ENCODE peak calls at places on chromosomes 7 and 10, in nine cellular contexts. One of them, this sample, is unnamed.
A peak's percentile ranks its signal among the peaks of the same experiment; 100 is the strongest.

GRCh38 chr10:24777191-24777590 is 53.5 kb upstream of the ARHGAP21 start:
- DNase-seq in stomach: no peak
- DNase-seq in psoas muscle: no peak
- DNase-seq in RWPE2: no peak
- DNase-seq in HCT116: no peak
- DNase-seq in A549: no peak
- DNase-seq in endothelial cell of umbilical vein: no peak
- DNase-seq in OCI-LY7: no peak
- DNase-seq in tibial artery: no peak
- DNase-seq in this sample: no peak

GRCh38 chr7:4204530-4205165 is 477.4 kb upstream of the FOXK1 start:
- DNase-seq in RWPE2: no peak
- DNase-seq in tibial artery: no peak
- DNase-seq in stomach: no peak
- DNase-seq in psoas muscle: no peak
- DNase-seq in OCI-LY7: no peak
- DNase-seq in endothelial cell of umbilical vein: no peak
- DNase-seq in A549: no peak
- DNase-seq in HCT116: no peak
- DNase-seq in this sample: no peak

GRCh38 chr10:86221442-86222335 is 144.9 kb downstream of the GRID1 start:
- DNase-seq in endothelial cell of umbilical vein: no peak
- DNase-seq in A549: no peak
- DNase-seq in OCI-LY7: no peak
- DNase-seq in stomach: no peak
- DNase-seq in psoas muscle: no peak
- DNase-seq in RWPE2: no peak
- DNase-seq in HCT116: no peak
- DNase-seq in tibial artery: no peak
- DNase-seq in this sample: no peak

GRCh38 chr10:3683560-3683959 is 101.4 kb downstream of the KLF6 start:
- DNase-seq in RWPE2: no peak
- DNase-seq in tibial artery: no peak
- DNase-seq in OCI-LY7: no peak
- DNase-seq in endothelial cell of umbilical vein: no peak
- DNase-seq in HCT116: no peak
- DNase-seq in psoas muscle: no peak
- DNase-seq in stomach: no peak
- DNase-seq in A549: no peak
- DNase-seq in this sample: no peak

GRCh38 chr10:52598936-52599335 is 173.6 kb downstream of the MBL2 start:
- DNase-seq in A549: no peak
- DNase-seq in endothelial cell of umbilical vein: no peak
- DNase-seq in psoas muscle: no peak
- DNase-seq in stomach: no peak
- DNase-seq in RWPE2: no peak
- DNase-seq in HCT116: no peak
- DNase-seq in OCI-LY7: no peak
- DNase-seq in tibial artery: no peak
- DNase-seq in this sample: no peak

GRCh38 chr10:129466703-129467345 is at the start of gene MGMT:
- DNase-seq in HCT116: peak; percentile 15
- DNase-seq in A549: peak; percentile 40
- DNase-seq in stomach: peak; percentile 98
- DNase-seq in endothelial cell of umbilical vein: peak; percentile 50
- DNase-seq in psoas muscle: peak; percentile 96
- DNase-seq in tibial artery: peak; percentile 95
- DNase-seq in RWPE2: peak; percentile 93
- DNase-seq in OCI-LY7: peak; percentile 87
- DNase-seq in this sample: peak; percentile 96

GRCh38 chr7:85065306-85065705 is 121.5 kb downstream of the SEMA3D start:
- DNase-seq in A549: no peak
- DNase-seq in tibial artery: peak; percentile 34
- DNase-seq in RWPE2: no peak
- DNase-seq in psoas muscle: no peak
- DNase-seq in stomach: no peak
- DNase-seq in OCI-LY7: no peak
- DNase-seq in endothelial cell of umbilical vein: no peak
- DNase-seq in HCT116: no peak
- DNase-seq in this sample: no peak

GRCh38 chr10:43305881-43306280 is 39.0 kb upstream of the RASGEF1A start:
- DNase-seq in RWPE2: no peak
- DNase-seq in stomach: no peak
- DNase-seq in psoas muscle: no peak
- DNase-seq in A549: no peak
- DNase-seq in endothelial cell of umbilical vein: no peak
- DNase-seq in OCI-LY7: no peak
- DNase-seq in HCT116: no peak
- DNase-seq in tibial artery: no peak
- DNase-seq in this sample: no peak

GRCh38 chr10:70748305-70748704 is 36.9 kb downstream of the TBATA start:
- DNase-seq in tibial artery: no peak
- DNase-seq in OCI-LY7: no peak
- DNase-seq in psoas muscle: no peak
- DNase-seq in stomach: no peak
- DNase-seq in HCT116: no peak
- DNase-seq in endothelial cell of umbilical vein: no peak
- DNase-seq in RWPE2: no peak
- DNase-seq in A549: no peak
- DNase-seq in this sample: no peak

GRCh38 chr7:39595102-39595620 is 28.2 kb upstream of the RALA start:
- DNase-seq in stomach: no peak
- DNase-seq in endothelial cell of umbilical vein: peak; percentile 97
- DNase-seq in OCI-LY7: no peak
- DNase-seq in psoas muscle: no peak
- DNase-seq in HCT116: no peak
- DNase-seq in A549: no peak
- DNase-seq in tibial artery: no peak
- DNase-seq in RWPE2: no peak
- DNase-seq in this sample: no peak

GRCh38 chr10:126264089-126265018 is 123.9 kb downstream of the ADAM12 start:
- DNase-seq in RWPE2: no peak
- DNase-seq in OCI-LY7: no peak
- DNase-seq in stomach: no peak
- DNase-seq in tibial artery: no peak
- DNase-seq in endothelial cell of umbilical vein: no peak
- DNase-seq in A549: no peak
- DNase-seq in psoas muscle: no peak
- DNase-seq in HCT116: no peak
- DNase-seq in this sample: no peak

GRCh38 chr7:127415060-127415742 is 22.7 kb upstream of the ZNF800 start:
- DNase-seq in endothelial cell of umbilical vein: no peak
- DNase-seq in OCI-LY7: no peak
- DNase-seq in stomach: no peak
- DNase-seq in psoas muscle: no peak
- DNase-seq in tibial artery: no peak
- DNase-seq in RWPE2: no peak
- DNase-seq in HCT116: no peak
- DNase-seq in A549: no peak
- DNase-seq in this sample: no peak

GRCh38 chr10:113603057-113603777 is 50.4 kb downstream of the HABP2 start:
- DNase-seq in HCT116: no peak
- DNase-seq in stomach: no peak
- DNase-seq in OCI-LY7: no peak
- DNase-seq in tibial artery: no peak
- DNase-seq in endothelial cell of umbilical vein: no peak
- DNase-seq in A549: no peak
- DNase-seq in RWPE2: no peak
- DNase-seq in psoas muscle: peak; percentile 56
- DNase-seq in this sample: no peak

GRCh38 chr7:45689797-45690761 is 115.9 kb downstream of the ADCY1 start:
- DNase-seq in stomach: no peak
- DNase-seq in RWPE2: no peak
- DNase-seq in tibial artery: no peak
- DNase-seq in HCT116: no peak
- DNase-seq in OCI-LY7: no peak
- DNase-seq in psoas muscle: no peak
- DNase-seq in endothelial cell of umbilical vein: no peak
- DNase-seq in A549: no peak
- DNase-seq in this sample: no peak

GRCh38 chr10:43194861-43195260 is 56.6 kb downstream of the CSGALNACT2 start:
- DNase-seq in psoas muscle: no peak
- DNase-seq in A549: no peak
- DNase-seq in endothelial cell of umbilical vein: no peak
- DNase-seq in RWPE2: no peak
- DNase-seq in OCI-LY7: no peak
- DNase-seq in HCT116: no peak
- DNase-seq in stomach: no peak
- DNase-seq in tibial artery: no peak
- DNase-seq in this sample: no peak

GRCh38 chr10:125742465-125742864 is 23.0 kb downstream of the EDRF1 start:
- DNase-seq in tibial artery: no peak
- DNase-seq in HCT116: no peak
- DNase-seq in OCI-LY7: peak; percentile 12
- DNase-seq in A549: no peak
- DNase-seq in RWPE2: no peak
- DNase-seq in endothelial cell of umbilical vein: peak; percentile 29
- DNase-seq in stomach: no peak
- DNase-seq in psoas muscle: no peak
- DNase-seq in this sample: no peak

GRCh38 chr7:135499818-135500217 is 10.1 kb downstream of the CNOT4 start:
- DNase-seq in endothelial cell of umbilical vein: no peak
- DNase-seq in tibial artery: no peak
- DNase-seq in RWPE2: no peak
- DNase-seq in psoas muscle: no peak
- DNase-seq in stomach: no peak
- DNase-seq in OCI-LY7: no peak
- DNase-seq in A549: no peak
- DNase-seq in HCT116: no peak
- DNase-seq in this sample: no peak

GRCh38 chr7:135501402-135501801 is 8.5 kb downstream of the CNOT4 start:
- DNase-seq in psoas muscle: no peak
- DNase-seq in OCI-LY7: no peak
- DNase-seq in stomach: no peak
- DNase-seq in HCT116: no peak
- DNase-seq in A549: no peak
- DNase-seq in RWPE2: no peak
- DNase-seq in endothelial cell of umbilical vein: no peak
- DNase-seq in tibial artery: no peak
- DNase-seq in this sample: no peak
- TF ChIP-seq CTCF in psoas muscle: no peak
- TF ChIP-seq CTCF in OCI-LY7: peak; percentile 14
- TF ChIP-seq CTCF in stomach: no peak
- TF ChIP-seq CTCF in HCT116: no peak
- TF ChIP-seq CTCF in A549: no peak
- TF ChIP-seq CTCF in RWPE2: no peak
- TF ChIP-seq CTCF in endothelial cell of umbilical vein: no peak
- TF ChIP-seq CTCF in tibial artery: no peak
- TF ChIP-seq CTCF in this sample: no peak

GRCh38 chr7:26193432-26194206 is 6.9 kb downstream of the HNRNPA2B1 start:
- DNase-seq in A549: no peak
- DNase-seq in tibial artery: no peak
- DNase-seq in OCI-LY7: no peak
- DNase-seq in psoas muscle: no peak
- DNase-seq in HCT116: no peak
- DNase-seq in stomach: no peak
- DNase-seq in RWPE2: no peak
- DNase-seq in endothelial cell of umbilical vein: no peak
- DNase-seq in this sample: no peak
- H3K27ac ChIP-seq in A549: no peak overlapping the region
- H3K27ac ChIP-seq in tibial artery: no peak overlapping the region
- H3K27ac ChIP-seq in OCI-LY7: no peak overlapping the region
- H3K27ac ChIP-seq in psoas muscle: no peak overlapping the region
- H3K27ac ChIP-seq in HCT116: no peak overlapping the region
- H3K27ac ChIP-seq in stomach: peak overlapping the region; percentile 46
- H3K27ac ChIP-seq in RWPE2: peak overlapping the region; percentile 9
- H3K27ac ChIP-seq in endothelial cell of umbilical vein: no peak overlapping the region
- H3K27ac ChIP-seq in this sample: no peak overlapping the region

GRCh38 chr10:90723416-90724068 is 134.3 kb downstream of the HTR7 start:
- DNase-seq in tibial artery: no peak
- DNase-seq in psoas muscle: no peak
- DNase-seq in OCI-LY7: no peak
- DNase-seq in stomach: no peak
- DNase-seq in HCT116: no peak
- DNase-seq in A549: no peak
- DNase-seq in RWPE2: no peak
- DNase-seq in endothelial cell of umbilical vein: no peak
- DNase-seq in this sample: no peak

GRCh38 chr10:90722832-90723231 is 135.0 kb downstream of the HTR7 start:
- DNase-seq in A549: no peak
- DNase-seq in psoas muscle: no peak
- DNase-seq in OCI-LY7: no peak
- DNase-seq in stomach: no peak
- DNase-seq in HCT116: no peak
- DNase-seq in RWPE2: no peak
- DNase-seq in endothelial cell of umbilical vein: no peak
- DNase-seq in tibial artery: no peak
- DNase-seq in this sample: no peak

GRCh38 chr10:90712529-90712928 is 145.3 kb downstream of the HTR7 start:
- DNase-seq in OCI-LY7: no peak
- DNase-seq in psoas muscle: no peak
- DNase-seq in A549: no peak
- DNase-seq in stomach: no peak
- DNase-seq in HCT116: no peak
- DNase-seq in tibial artery: no peak
- DNase-seq in RWPE2: no peak
- DNase-seq in endothelial cell of umbilical vein: no peak
- DNase-seq in this sample: no peak

DNA sequence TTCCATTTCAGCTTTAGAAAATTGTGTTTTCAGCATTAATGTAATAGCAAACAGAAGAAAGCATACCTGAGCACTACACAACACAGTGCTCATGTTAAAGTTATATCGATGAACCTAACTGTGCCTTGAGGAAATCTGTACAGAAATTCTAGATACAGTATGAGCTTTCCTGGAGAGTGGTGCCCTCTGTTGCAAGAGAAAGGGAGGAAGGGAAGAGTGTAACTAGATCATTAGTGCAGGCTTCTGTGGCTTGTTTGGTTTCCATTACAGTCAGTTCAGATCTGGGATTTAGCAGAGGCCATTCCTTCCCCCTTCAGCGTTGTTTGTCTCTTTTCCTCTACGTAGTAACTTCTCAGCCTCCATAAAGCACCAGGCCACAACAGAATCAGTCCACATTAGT is 139.7 kb downstream of the HTR7 start:
- DNase-seq in endothelial cell of umbilical vein: no peak
- DNase-seq in psoas muscle: no peak
- DNase-seq in OCI-LY7: no peak
- DNase-seq in HCT116: no peak
- DNase-seq in A549: no peak
- DNase-seq in RWPE2: no peak
- DNase-seq in tibial artery: no peak
- DNase-seq in stomach: no peak
- DNase-seq in this sample: peak; percentile 10
- TF ChIP-seq CTCF in endothelial cell of umbilical vein: no peak
- TF ChIP-seq CTCF in psoas muscle: no peak
- TF ChIP-seq CTCF in OCI-LY7: no peak
- TF ChIP-seq CTCF in HCT116: no peak
- TF ChIP-seq CTCF in A549: no peak
- TF ChIP-seq CTCF in RWPE2: peak; percentile 27
- TF ChIP-seq CTCF in tibial artery: peak; percentile 22
- TF ChIP-seq CTCF in stomach: no peak
- TF ChIP-seq CTCF in this sample: peak; percentile 32

DNA sequence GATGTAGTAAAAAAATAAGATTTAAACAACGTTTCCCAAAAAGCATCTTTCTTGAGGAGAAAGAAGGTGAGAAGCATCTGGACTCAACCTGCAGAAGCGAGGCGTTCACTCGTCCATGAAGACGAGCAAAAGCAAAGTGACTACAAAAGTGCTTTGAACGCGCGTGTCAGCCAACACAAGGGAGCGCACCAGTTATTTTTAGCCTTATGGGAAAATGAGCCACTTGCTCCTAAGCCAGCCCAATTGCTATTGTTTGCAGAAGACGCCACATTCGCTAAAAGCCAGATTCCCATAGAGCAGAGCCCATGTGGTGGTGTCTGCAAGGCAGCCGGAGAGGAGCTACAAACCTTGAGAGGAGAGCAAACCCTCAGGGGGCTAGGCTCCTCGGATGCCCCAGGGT is 122.5 kb downstream of the FAM53B start:
- DNase-seq in tibial artery: no peak
- DNase-seq in psoas muscle: no peak
- DNase-seq in HCT116: no peak
- DNase-seq in OCI-LY7: no peak
- DNase-seq in RWPE2: no peak
- DNase-seq in endothelial cell of umbilical vein: no peak
- DNase-seq in A549: no peak
- DNase-seq in stomach: no peak
- DNase-seq in this sample: no peak
- H3K27ac ChIP-seq in tibial artery: no peak overlapping the region
- H3K27ac ChIP-seq in psoas muscle: peak overlapping the region; percentile 76
- H3K27ac ChIP-seq in HCT116: no peak overlapping the region
- H3K27ac ChIP-seq in OCI-LY7: no peak overlapping the region
- H3K27ac ChIP-seq in RWPE2: no peak overlapping the region
- H3K27ac ChIP-seq in endothelial cell of umbilical vein: no peak overlapping the region
- H3K27ac ChIP-seq in A549: no peak overlapping the region
- H3K27ac ChIP-seq in stomach: no peak overlapping the region
- H3K27ac ChIP-seq in this sample: no peak overlapping the region